ENCODE peak calls at places on chromosomes 3 and 15, in four cellular contexts. V, U, Y and S are unnamed samples.

GRCh38 chr3:73030073-73030597 is 31.3 kb upstream of the EBLN2 start:
- DNase-seq in V (no peak), U (no peak), Y (no peak), S (no peak)

GRCh38 chr3:188915137-188915536 is 256.6 kb upstream of the TPRG1 start:
- DNase-seq in V (no peak), U (no peak), Y (no peak), S (peak)

GRCh38 chr3:184325269-184325668 is 10.9 kb downstream of the EIF4G1 start:
- DNase-seq in V (no peak), U (no peak), Y (no peak), S (no peak)

GRCh38 chr15:67479781-67480180 is 41.1 kb upstream of the C15orf61 start:
- DNase-seq in V (no peak), U (no peak), Y (no peak), S (no peak)

GRCh38 chr3:90080988-90081387 is 973.6 kb downstream of the EPHA3 start:
- DNase-seq in V (no peak), U (no peak), Y (no peak), S (no peak)

GRCh38 chr3:46812237-46812791 is 50.9 kb downstream of the MYL3 start:
- DNase-seq in V (peak), U (no peak), Y (peak), S (peak)

GRCh38 chr3:120119846-120120510 is 25.7 kb upstream of the GSK3B start:
- DNase-seq in V (no peak), U (no peak), Y (no peak), S (no peak)

GRCh38 chr15:80929225-80929624 is 60.4 kb downstream of the MESD start:
- DNase-seq in V (no peak), U (no peak), Y (no peak), S (peak)

GRCh38 chr15:92949604-92950249 is 49.6 kb downstream of the CHD2 start:
- DNase-seq in V (no peak), U (peak), Y (no peak), S (no peak)